ENCODE peak calls at places on chromosomes 1 and 21, in ten cellular contexts. K is transverse colon; G is PC-9; L is CD8-positive, alpha-beta memory T cell; J is hepatocyte; A is lower lobe of right lung; I is CD4-positive, CD25-positive, alpha-beta regulatory T cell; V is mammary epithelial cell; N is psoas muscle; C is left ventricle myocardium inferior. H is an unnamed sample.

GRCh38 chr1:31444725-31445448 is 31.9 kb downstream of the SERINC2 start:
- DNase-seq in K (peak; percentile 91), G (no peak), L (no peak), J (peak; percentile 91), A (no peak), I (no peak), V (no peak), N (no peak), C (no peak), H (no peak)

GRCh38 chr1:28259935-28260802 is 851 bp downstream of the SESN2 start:
- DNase-seq in K (peak; percentile 72), G (peak; percentile 59), L (peak; percentile 56), J (peak; percentile 89), A (peak; percentile 79), I (peak; percentile 24), V (peak; percentile 87), N (peak; percentile 87), C (peak; percentile 79), H (peak; percentile 90)

GRCh38 chr1:15328785-15329480 is 80.8 kb upstream of the EFHD2 start:
- DNase-seq in K (no peak), G (no peak), L (no peak), J (peak; percentile 45), A (peak; percentile 56), I (no peak), V (no peak), N (peak; percentile 68), C (peak; percentile 79), H (peak; percentile 82)

GRCh38 chr21:25790122-25790951 is 55.6 kb downstream of the GABPA start:
- DNase-seq in K (no peak), G (peak; percentile 3), L (no peak), J (peak; percentile 55), A (no peak), I (no peak), V (peak; percentile 27), N (no peak), C (no peak), H (no peak)

GRCh38 chr1:184563308-184563707 is 176.5 kb downstream of the C1orf21 start:
- DNase-seq in K (no peak), G (no peak), L (no peak), J (peak; percentile 26), A (no peak), I (no peak), V (peak; percentile 16), N (no peak), C (no peak), H (no peak)

GRCh38 chr1:57620589-57620988 is 196.7 kb upstream of the DAB1 start:
- DNase-seq in K (no peak), G (no peak), L (no peak), J (no peak), A (no peak), I (no peak), V (no peak), N (no peak), C (no peak), H (no peak)

GRCh38 chr1:97050501-97050900 is 328.9 kb downstream of the PTBP2 start:
- DNase-seq in K (no peak), G (no peak), L (no peak), J (peak; percentile 8), A (no peak), I (no peak), V (no peak), N (no peak), C (no peak), H (no peak)

GRCh38 chr1:2389644-2390043 is 1.7 kb downstream of the MORN1 start:
- DNase-seq in K (no peak), G (no peak), L (peak; percentile 27), J (no peak), A (no peak), I (no peak), V (no peak), N (peak; percentile 29), C (no peak), H (peak; percentile 26)

GRCh38 chr1:30775433-30775975 is 17.9 kb upstream of the LAPTM5 start:
- DNase-seq in K (no peak), G (no peak), L (no peak), J (no peak), A (peak; percentile 32), I (no peak), V (no peak), N (peak; percentile 26), C (no peak), H (no peak)

GRCh38 chr1:231465051-231465450 is 43.0 kb upstream of the EGLN1 start:
- DNase-seq in K (no peak), G (no peak), L (no peak), J (no peak), A (no peak), I (no peak), V (no peak), N (no peak), C (no peak), H (no peak)

GRCh38 chr21:38134084-38134873 is 122.5 kb upstream of the KCNJ15 start:
- DNase-seq in K (no peak), G (no peak), L (no peak), J (no peak), A (no peak), I (no peak), V (no peak), N (no peak), C (no peak), H (no peak)

GRCh38 chr1:114458208-114458777 is 52.7 kb downstream of the TRIM33 start:
- DNase-seq in K (no peak), G (peak; percentile 5), L (no peak), J (no peak), A (no peak), I (no peak), V (peak; percentile 88), N (no peak), C (no peak), H (no peak)

GRCh38 chr1:193115629-193116227 is 6.1 kb upstream of the CDC73 start:
- DNase-seq in K (no peak), G (peak; percentile 25), L (no peak), J (peak; percentile 83), A (no peak), I (no peak), V (peak; percentile 96), N (no peak), C (no peak), H (no peak)

GRCh38 chr1:99648107-99648506 is 2.2 kb downstream of the PALMD start:
- DNase-seq in K (no peak), G (no peak), L (no peak), J (peak; percentile 21), A (peak; percentile 42), I (no peak), V (peak; percentile 81), N (peak; percentile 79), C (peak; percentile 73), H (no peak)

GRCh38 chr1:66253330-66253921 is 280.5 kb upstream of the SGIP1 start:
- DNase-seq in K (no peak), G (no peak), L (no peak), J (peak; percentile 69), A (no peak), I (no peak), V (peak; percentile 76), N (no peak), C (no peak), H (no peak)

DNA sequence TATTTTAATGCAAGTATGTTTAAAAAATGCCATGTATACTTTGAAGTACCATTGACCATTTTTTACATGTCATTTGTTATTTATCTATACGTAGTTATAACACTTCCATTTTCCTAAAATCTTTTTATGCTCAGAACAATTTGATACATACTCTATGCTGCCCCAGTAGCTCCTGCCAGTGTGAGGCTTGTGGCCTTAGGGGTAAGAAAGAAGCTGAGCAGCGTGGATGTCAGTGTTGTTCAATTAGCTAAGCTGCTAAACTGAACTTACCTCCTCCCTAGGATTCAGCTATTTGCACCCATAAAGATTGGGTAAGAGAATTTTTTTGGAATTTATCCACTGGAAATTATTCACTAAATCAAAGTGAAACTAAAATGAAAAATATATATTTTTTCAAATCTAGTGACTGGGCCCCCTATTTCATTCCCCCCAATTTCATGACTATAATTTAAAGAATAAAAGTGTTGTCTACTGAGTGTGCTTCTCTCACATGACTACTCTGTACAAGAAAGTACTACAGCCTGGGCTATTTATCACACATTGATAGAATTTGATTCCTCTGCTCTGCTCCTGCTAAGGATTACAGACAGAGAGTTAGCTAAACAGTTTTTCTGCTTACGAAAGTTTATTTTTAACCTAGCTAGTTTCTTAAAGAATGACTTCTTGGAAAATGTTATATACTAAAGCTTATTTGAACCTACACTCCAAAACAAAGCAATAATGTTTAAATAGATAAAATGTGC is 1030.3 kb upstream of the ADGRL4 start:
- DNase-seq in K (no peak), G (no peak), L (no peak), J (no peak), A (no peak), I (no peak), V (no peak), N (no peak), C (no peak), H (no peak)
- H3K9me3 ChIP-seq in K (no peaks in the 10 kb centered on the region), G (no peaks in the 10 kb centered on the region), L (no peaks in the 10 kb centered on the region), J (no peaks in the 10 kb centered on the region), A (no peaks in the 10 kb centered on the region), I (no peaks in the 10 kb centered on the region), V (no peaks in the 10 kb centered on the region), N (no peaks in the 10 kb centered on the region), C (peaks cover 11% of the 10 kb centered on the region), H (no peaks in the 10 kb centered on the region)

DNA sequence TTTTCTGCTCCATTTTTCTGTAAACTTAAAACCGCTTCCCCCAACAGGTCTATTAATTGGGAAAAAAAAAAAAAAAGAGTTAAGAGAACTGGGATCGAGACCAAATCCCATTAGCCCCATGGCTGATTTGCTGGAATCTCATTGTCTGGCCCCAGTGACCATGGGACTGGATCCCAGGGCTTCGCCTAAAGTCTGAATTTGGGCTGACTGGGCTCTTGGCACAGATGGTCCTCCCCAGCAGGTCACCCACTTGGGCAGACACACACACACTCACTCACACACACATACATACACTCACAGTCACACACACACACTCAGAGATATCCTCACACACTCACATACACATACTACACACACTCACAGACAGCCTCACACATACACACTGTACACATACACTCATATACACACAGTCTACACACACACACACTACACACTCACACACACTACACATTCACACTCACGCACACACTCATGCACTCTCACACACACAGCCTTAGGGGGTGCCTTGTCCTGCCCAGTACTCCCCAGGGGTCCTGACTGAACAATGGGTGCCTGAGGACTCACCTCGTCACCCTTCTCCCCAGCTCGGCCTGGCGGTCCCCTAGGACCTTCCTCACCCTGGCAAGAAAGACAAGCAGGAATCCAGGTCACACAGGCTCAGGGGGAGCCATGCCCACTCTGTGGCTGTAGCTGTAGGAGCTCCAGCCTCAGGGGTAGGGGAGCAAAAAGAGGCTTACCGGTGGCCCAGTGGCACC is 7.5 kb downstream of the COL9A2 start:
- DNase-seq in K (no peak), G (no peak), L (no peak), J (no peak), A (no peak), I (no peak), V (no peak), N (no peak), C (no peak), H (no peak)
- H3K27ac ChIP-seq in K (no peak overlapping the region), G (no peak overlapping the region), L (no peak overlapping the region), J (no peak overlapping the region), A (no peak overlapping the region), I (no peak overlapping the region), V (no peak overlapping the region), N (no peak overlapping the region), C (no peak overlapping the region), H (no peak overlapping the region)

GRCh38 chr1:93595266-93595665 is 86.4 kb downstream of the BCAR3 start:
- DNase-seq in K (no peak), G (no peak), L (no peak), J (no peak), A (no peak), I (no peak), V (no peak), N (no peak), C (no peak), H (no peak)
- H3K4me1 ChIP-seq in K (peaks cover 29% of the 10 kb centered on the region), G (peaks cover 44% of the 10 kb centered on the region), L (peaks cover 8% of the 10 kb centered on the region), J (peaks cover 67% of the 10 kb centered on the region), A (peaks cover 33% of the 10 kb centered on the region), I (no peaks in the 10 kb centered on the region), V (peaks cover 90% of the 10 kb centered on the region), N (peaks cover 88% of the 10 kb centered on the region), C (peaks cover 94% of the 10 kb centered on the region), H (no peaks in the 10 kb centered on the region)

GRCh38 chr21:10639123-10639522 is 117.7 kb downstream of the TPTE start:
- DNase-seq in K (no peak), G (no peak), L (no peak), J (no peak), A (no peak), I (no peak), V (no peak), N (no peak), C (no peak), H (no peak)
- H3K9me3 ChIP-seq in K (peaks cover 53% of the 10 kb centered on the region), G (peaks cover 4% of the 10 kb centered on the region), L (peaks cover 7% of the 10 kb centered on the region), J (peaks cover 35% of the 10 kb centered on the region), A (peaks cover 49% of the 10 kb centered on the region), I (peaks cover 18% of the 10 kb centered on the region), V (peaks cover 50% of the 10 kb centered on the region), N (peaks cover 36% of the 10 kb centered on the region), C (peaks cover 80% of the 10 kb centered on the region), H (peaks cover 3% of the 10 kb centered on the region)

H was measured in aorta.